ENCODE peak calls at places on chromosome 3, in eight cellular contexts. O is nephron progenitor cell; Y is Calu3; X is sigmoid colon; Q is CD4-positive, alpha-beta T cell; N is upper lobe of right lung; H is GM13977; W is foreskin keratinocyte. A is an unnamed sample.

GRCh38 chr3:55884491-55885285 is 397.6 kb upstream of the WNT5A start:
- DNase-seq in N (no peak), W (peak; percentile 86), O (no peak), H (no peak), Y (no peak), Q (no peak), X (no peak), A (no peak)

GRCh38 chr3:141859651-141860050 is 16.8 kb upstream of the ATP1B3 start:
- DNase-seq in H (no peak), X (no peak), W (no peak), Q (no peak), Y (no peak), N (no peak), O (no peak), A (no peak)

GRCh38 chr3:111761309-111761795 is 97.7 kb upstream of the PHLDB2 start:
- DNase-seq in Q (no peak), O (no peak), H (no peak), W (peak; percentile 100), N (no peak), Y (no peak), X (no peak), A (peak; percentile 7)

GRCh38 chr3:100833483-100833882 is 124.2 kb downstream of the TFG start:
- DNase-seq in X (no peak), O (no peak), N (no peak), W (no peak), H (no peak), Q (no peak), Y (no peak), A (no peak)

GRCh38 chr3:160618878-160619277 is 53.5 kb upstream of the KPNA4 start:
- DNase-seq in N (no peak), W (no peak), Y (no peak), O (no peak), H (no peak), X (no peak), Q (no peak), A (no peak)

GRCh38 chr3:31227152-31227581 is 305.6 kb upstream of the STT3B start:
- DNase-seq in Q (no peak), N (no peak), Y (no peak), O (no peak), W (no peak), H (no peak), X (no peak), A (no peak)

GRCh38 chr3:133703915-133704314 is 42.2 kb upstream of the TOPBP1 start:
- DNase-seq in H (no peak), N (no peak), W (no peak), X (no peak), Q (no peak), Y (no peak), O (no peak), A (no peak)

GRCh38 chr3:140438736-140439505 is 238.9 kb upstream of the TRIM42 start:
- DNase-seq in Y (no peak), X (no peak), Q (no peak), O (no peak), N (no peak), W (no peak), H (no peak), A (no peak)

GRCh38 chr3:155190686-155191085 is 102.8 kb downstream of the STRIT1 start:
- DNase-seq in X (no peak), Q (no peak), H (no peak), N (no peak), W (no peak), Y (no peak), O (no peak), A (no peak)

GRCh38 chr3:38655708-38656300 is 6.3 kb upstream of the SCN5A start:
- DNase-seq in Y (peak; percentile 17), W (peak; percentile 27), X (peak; percentile 38), O (peak; percentile 47), Q (no peak), H (peak; percentile 49), N (no peak), A (peak; percentile 43)

GRCh38 chr3:182117583-182117982 is 405.9 kb downstream of the SOX2 start:
- DNase-seq in O (no peak), Y (no peak), N (no peak), H (no peak), W (no peak), Q (no peak), X (no peak), A (no peak)

GRCh38 chr3:132378048-132378762 is 39.1 kb upstream of the DNAJC13 start:
- DNase-seq in Q (no peak), H (peak; percentile 71), N (no peak), W (no peak), O (no peak), Y (no peak), X (no peak), A (peak; percentile 53)

GRCh38 chr3:35137612-35138011 is 501.7 kb upstream of the ARPP21 start:
- DNase-seq in O (no peak), Q (no peak), H (no peak), N (no peak), W (no peak), X (no peak), Y (no peak), A (no peak)

GRCh38 chr3:49563766-49564165 is 9.5 kb downstream of the BSN start:
- DNase-seq in Q (no peak), O (no peak), X (no peak), H (no peak), W (no peak), Y (no peak), N (peak; percentile 31), A (no peak)

GRCh38 chr3:169165196-169166159 is 498.0 kb downstream of the MECOM start:
- DNase-seq in H (no peak), O (no peak), Q (no peak), Y (no peak), X (no peak), W (no peak), N (no peak), A (no peak)

GRCh38 chr3:136955813-136956212 is 2.0 kb upstream of the IL20RB start:
- DNase-seq in N (no peak), Q (no peak), W (peak; percentile 47), X (no peak), Y (peak; percentile 79), O (no peak), H (no peak), A (no peak)

GRCh38 chr3:149134560-149134959 is 5.1 kb downstream of the HPS3 start:
- DNase-seq in N (no peak), O (no peak), X (no peak), Q (no peak), H (no peak), Y (no peak), W (no peak), A (no peak)

GRCh38 chr3:98587654-98588532 is 5.5 kb downstream of the CPOX start:
- DNase-seq in N (no peak), Y (no peak), W (no peak), H (no peak), X (no peak), Q (no peak), O (no peak), A (no peak)
- TF ChIP-seq CTCF in N (no peak), Y (no peak), W (peak; percentile 64), H (peak; percentile 7), X (no peak), Q (no peak), O (no peak), A (no peak)

GRCh38 chr3:9727743-9728142 is 3.8 kb upstream of the BRPF1 start:
- DNase-seq in W (peak; percentile 14), Y (no peak), N (no peak), X (no peak), Q (no peak), H (no peak), O (no peak), A (no peak)

GRCh38 chr3:9725775-9726174 is 5.8 kb upstream of the BRPF1 start:
- DNase-seq in X (no peak), Y (no peak), N (no peak), W (no peak), Q (no peak), H (no peak), O (no peak), A (no peak)

GRCh38 chr3:9730747-9731205 is 759 bp upstream of the BRPF1 start:
- DNase-seq in X (no peak), H (no peak), N (no peak), O (no peak), Q (no peak), W (no peak), Y (no peak), A (no peak)

GRCh38 chr3:9729419-9729818 is 2.1 kb upstream of the BRPF1 start:
- DNase-seq in H (no peak), N (no peak), Y (no peak), X (no peak), O (no peak), W (no peak), Q (no peak), A (no peak)

GRCh38 chr3:9727041-9727595 is 4.4 kb upstream of the BRPF1 start:
- DNase-seq in H (no peak), N (no peak), X (no peak), Y (peak; percentile 15), Q (peak; percentile 38), W (peak; percentile 13), O (no peak), A (peak; percentile 56)
- TF ChIP-seq CTCF in H (peak; percentile 45), N (peak; percentile 21), X (no peak), Y (peak; percentile 47), Q (peak; percentile 81), W (peak; percentile 58), O (peak; percentile 30), A (peak; percentile 17)

GRCh38 chr3:123424321-123424998 is 24.4 kb downstream of the ADCY5 start:
- DNase-seq in N (no peak), Y (no peak), X (no peak), W (no peak), O (no peak), Q (no peak), H (no peak), A (no peak)
- TF ChIP-seq CTCF in N (no peak), Y (no peak), X (no peak), W (no peak), O (no peak), Q (no peak), H (no peak), A (no peak)

GRCh38 chr3:188802645-188803044 is 369.1 kb upstream of the TPRG1 start:
- DNase-seq in N (no peak), X (no peak), O (no peak), W (no peak), Q (no peak), Y (no peak), H (no peak), A (no peak)

GRCh38 chr3:188807002-188807401 is 364.8 kb upstream of the TPRG1 start:
- DNase-seq in Q (no peak), O (no peak), N (no peak), X (no peak), Y (no peak), H (no peak), W (peak; percentile 30), A (no peak)

GRCh38 chr3:188796122-188796631 is 375.6 kb upstream of the TPRG1 start:
- DNase-seq in N (no peak), Q (no peak), O (no peak), W (peak; percentile 82), X (no peak), Y (no peak), H (peak; percentile 14), A (peak; percentile 34)

GRCh38 chr3:188797045-188797444 is 374.7 kb upstream of the TPRG1 start:
- DNase-seq in X (no peak), H (no peak), Y (no peak), W (no peak), Q (no peak), N (no peak), O (no peak), A (no peak)

DNA sequence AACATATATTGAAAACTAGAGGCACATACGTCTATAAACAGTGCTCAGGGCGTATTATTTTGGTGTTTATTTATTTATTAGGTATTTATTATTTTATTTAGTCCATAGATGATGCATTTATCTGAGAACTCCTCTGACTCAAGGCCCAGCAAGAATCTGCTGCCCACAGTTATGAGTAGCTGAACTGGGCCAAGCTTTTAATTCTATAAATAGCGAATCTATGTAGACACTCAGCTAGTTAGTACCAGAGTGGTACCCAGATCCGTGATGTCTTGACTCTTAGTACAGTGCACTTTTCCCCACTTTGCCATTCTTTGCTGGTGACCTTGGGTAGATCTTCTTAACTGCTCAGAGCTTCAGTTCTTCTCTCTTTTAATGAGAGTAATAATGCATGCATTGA is 370.4 kb upstream of the TPRG1 start:
- DNase-seq in X (no peak), W (no peak), Q (no peak), N (no peak), H (no peak), O (no peak), Y (no peak), A (no peak)
- TF ChIP-seq CTCF in X (no peak), W (no peak), Q (no peak), N (no peak), H (no peak), O (no peak), Y (no peak), A (no peak)

A was measured in GM13976.